ENCODE peak calls at places on chromosomes 13 and 19, in eight cellular contexts. One of them, this sample, is unnamed.

GRCh38 chr13:102948006-102948405 is 102.2 kb downstream of the ERCC5 start:
- DNase-seq in heart left ventricle: no peak
- DNase-seq in glutamatergic neuron: no peak
- DNase-seq in AG09309: no peak
- DNase-seq in vagina: no peak
- DNase-seq in progenitor cell of endocrine pancreas: no peak
- DNase-seq in HepG2: no peak
- DNase-seq in BJ: no peak
- DNase-seq in this sample: no peak

GRCh38 chr13:37403776-37404497 is 194.6 kb downstream of the POSTN start:
- DNase-seq in heart left ventricle: no peak
- DNase-seq in glutamatergic neuron: no peak
- DNase-seq in AG09309: peak
- DNase-seq in vagina: no peak
- DNase-seq in progenitor cell of endocrine pancreas: no peak
- DNase-seq in HepG2: no peak
- DNase-seq in BJ: peak
- DNase-seq in this sample: no peak

GRCh38 chr13:108315955-108316354 is 46.4 kb downstream of the TNFSF13B start:
- DNase-seq in heart left ventricle: no peak
- DNase-seq in glutamatergic neuron: no peak
- DNase-seq in AG09309: no peak
- DNase-seq in vagina: no peak
- DNase-seq in progenitor cell of endocrine pancreas: no peak
- DNase-seq in HepG2: no peak
- DNase-seq in BJ: no peak
- DNase-seq in this sample: no peak

GRCh38 chr19:13839938-13840750 is 36.8 kb upstream of the NANOS3 start:
- DNase-seq in heart left ventricle: peak
- DNase-seq in glutamatergic neuron: no peak
- DNase-seq in AG09309: no peak
- DNase-seq in vagina: peak
- DNase-seq in progenitor cell of endocrine pancreas: no peak
- DNase-seq in HepG2: no peak
- DNase-seq in BJ: no peak
- DNase-seq in this sample: no peak

GRCh38 chr19:38264486-38265212 is at the start of gene SPINT2:
- DNase-seq in heart left ventricle: no peak
- DNase-seq in glutamatergic neuron: peak
- DNase-seq in AG09309: no peak
- DNase-seq in vagina: no peak
- DNase-seq in progenitor cell of endocrine pancreas: peak
- DNase-seq in HepG2: no peak
- DNase-seq in BJ: no peak
- DNase-seq in this sample: peak

GRCh38 chr19:1861599-1862031 is 1.8 kb downstream of the KLF16 start:
- DNase-seq in heart left ventricle: no peak
- DNase-seq in glutamatergic neuron: peak
- DNase-seq in AG09309: no peak
- DNase-seq in vagina: no peak
- DNase-seq in progenitor cell of endocrine pancreas: no peak
- DNase-seq in HepG2: no peak
- DNase-seq in BJ: no peak
- DNase-seq in this sample: no peak

GRCh38 chr13:57633141-57633949 is 1.8 kb downstream of the PCDH17 start:
- DNase-seq in heart left ventricle: peak
- DNase-seq in glutamatergic neuron: peak
- DNase-seq in AG09309: no peak
- DNase-seq in vagina: no peak
- DNase-seq in progenitor cell of endocrine pancreas: peak
- DNase-seq in HepG2: no peak
- DNase-seq in BJ: no peak
- DNase-seq in this sample: peak

GRCh38 chr19:7904074-7905020 is 670 bp downstream of the MAP2K7 start:
- DNase-seq in heart left ventricle: peak
- DNase-seq in glutamatergic neuron: peak
- DNase-seq in AG09309: no peak
- DNase-seq in vagina: no peak
- DNase-seq in progenitor cell of endocrine pancreas: no peak
- DNase-seq in HepG2: no peak
- DNase-seq in BJ: no peak
- DNase-seq in this sample: no peak

GRCh38 chr19:33649919-33650305 is 28.2 kb downstream of the CHST8 start:
- DNase-seq in heart left ventricle: no peak
- DNase-seq in glutamatergic neuron: no peak
- DNase-seq in AG09309: no peak
- DNase-seq in vagina: no peak
- DNase-seq in progenitor cell of endocrine pancreas: no peak
- DNase-seq in HepG2: no peak
- DNase-seq in BJ: no peak
- DNase-seq in this sample: no peak

GRCh38 chr13:66076417-66076816 is 1153.7 kb downstream of the PCDH9 start:
- DNase-seq in heart left ventricle: no peak
- DNase-seq in glutamatergic neuron: no peak
- DNase-seq in AG09309: peak
- DNase-seq in vagina: no peak
- DNase-seq in progenitor cell of endocrine pancreas: no peak
- DNase-seq in HepG2: no peak
- DNase-seq in BJ: no peak
- DNase-seq in this sample: no peak

GRCh38 chr13:112808377-112809140 is 118.7 kb downstream of the ATP11A start:
- DNase-seq in heart left ventricle: no peak
- DNase-seq in glutamatergic neuron: no peak
- DNase-seq in AG09309: no peak
- DNase-seq in vagina: peak
- DNase-seq in progenitor cell of endocrine pancreas: no peak
- DNase-seq in HepG2: no peak
- DNase-seq in BJ: no peak
- DNase-seq in this sample: no peak

GRCh38 chr19:56476093-56476492 is 1.1 kb downstream of the ZNF667 start:
- DNase-seq in heart left ventricle: no peak
- DNase-seq in glutamatergic neuron: no peak
- DNase-seq in AG09309: no peak
- DNase-seq in vagina: no peak
- DNase-seq in progenitor cell of endocrine pancreas: no peak
- DNase-seq in HepG2: no peak
- DNase-seq in BJ: no peak
- DNase-seq in this sample: no peak

GRCh38 chr19:17861542-17862402 is 2.1 kb downstream of the RPL18A start:
- DNase-seq in heart left ventricle: no peak
- DNase-seq in glutamatergic neuron: no peak
- DNase-seq in AG09309: no peak
- DNase-seq in vagina: no peak
- DNase-seq in progenitor cell of endocrine pancreas: no peak
- DNase-seq in HepG2: no peak
- DNase-seq in BJ: no peak
- DNase-seq in this sample: no peak

GRCh38 chr19:5186293-5187050 is 154.1 kb downstream of the PTPRS start:
- DNase-seq in heart left ventricle: no peak
- DNase-seq in glutamatergic neuron: no peak
- DNase-seq in AG09309: peak
- DNase-seq in vagina: no peak
- DNase-seq in progenitor cell of endocrine pancreas: no peak
- DNase-seq in HepG2: no peak
- DNase-seq in BJ: peak
- DNase-seq in this sample: no peak

GRCh38 chr19:2824129-2824528 is 4.5 kb downstream of the ZNF554 start:
- DNase-seq in heart left ventricle: no peak
- DNase-seq in glutamatergic neuron: no peak
- DNase-seq in AG09309: no peak
- DNase-seq in vagina: no peak
- DNase-seq in progenitor cell of endocrine pancreas: no peak
- DNase-seq in HepG2: no peak
- DNase-seq in BJ: no peak
- DNase-seq in this sample: no peak

GRCh38 chr19:10812902-10813404 is 23.1 kb downstream of the TMED1 start:
- DNase-seq in heart left ventricle: no peak
- DNase-seq in glutamatergic neuron: no peak
- DNase-seq in AG09309: peak
- DNase-seq in vagina: no peak
- DNase-seq in progenitor cell of endocrine pancreas: no peak
- DNase-seq in HepG2: no peak
- DNase-seq in BJ: peak
- DNase-seq in this sample: no peak

GRCh38 chr19:53537126-53537522 is 821 bp upstream of the ZNF331 start:
- DNase-seq in heart left ventricle: no peak
- DNase-seq in glutamatergic neuron: no peak
- DNase-seq in AG09309: no peak
- DNase-seq in vagina: no peak
- DNase-seq in progenitor cell of endocrine pancreas: no peak
- DNase-seq in HepG2: no peak
- DNase-seq in BJ: no peak
- DNase-seq in this sample: no peak

GRCh38 chr13:114319441-114319871 is 5.2 kb downstream of the CHAMP1 start:
- DNase-seq in heart left ventricle: no peak
- DNase-seq in glutamatergic neuron: no peak
- DNase-seq in AG09309: peak
- DNase-seq in vagina: no peak
- DNase-seq in progenitor cell of endocrine pancreas: no peak
- DNase-seq in HepG2: no peak
- DNase-seq in BJ: peak
- DNase-seq in this sample: no peak

GRCh38 chr19:55927991-55928390 is 4.1 kb downstream of the NLRP13 start:
- DNase-seq in heart left ventricle: no peak
- DNase-seq in glutamatergic neuron: no peak
- DNase-seq in AG09309: no peak
- DNase-seq in vagina: peak
- DNase-seq in progenitor cell of endocrine pancreas: no peak
- DNase-seq in HepG2: no peak
- DNase-seq in BJ: no peak
- DNase-seq in this sample: no peak

GRCh38 chr13:80157261-80157942 is 183.5 kb downstream of the SPRY2 start:
- DNase-seq in heart left ventricle: no peak
- DNase-seq in glutamatergic neuron: no peak
- DNase-seq in AG09309: no peak
- DNase-seq in vagina: no peak
- DNase-seq in progenitor cell of endocrine pancreas: no peak
- DNase-seq in HepG2: no peak
- DNase-seq in BJ: no peak
- DNase-seq in this sample: no peak

GRCh38 chr19:4584670-4585460 is 25.4 kb upstream of the SEMA6B start:
- DNase-seq in heart left ventricle: no peak
- DNase-seq in glutamatergic neuron: peak
- DNase-seq in AG09309: no peak
- DNase-seq in vagina: no peak
- DNase-seq in progenitor cell of endocrine pancreas: no peak
- DNase-seq in HepG2: no peak
- DNase-seq in BJ: no peak
- DNase-seq in this sample: peak

GRCh38 chr13:47723898-47724297 is 277.2 kb downstream of the SUCLA2 start:
- DNase-seq in heart left ventricle: no peak
- DNase-seq in glutamatergic neuron: no peak
- DNase-seq in AG09309: no peak
- DNase-seq in vagina: peak
- DNase-seq in progenitor cell of endocrine pancreas: no peak
- DNase-seq in HepG2: no peak
- DNase-seq in BJ: no peak
- DNase-seq in this sample: no peak
- TF ChIP-seq CTCF in heart left ventricle: no peak
- TF ChIP-seq CTCF in glutamatergic neuron: no peak
- TF ChIP-seq CTCF in AG09309: no peak
- TF ChIP-seq CTCF in vagina: no peak
- TF ChIP-seq CTCF in progenitor cell of endocrine pancreas: no peak
- TF ChIP-seq CTCF in HepG2: no peak
- TF ChIP-seq CTCF in BJ: no peak
- TF ChIP-seq CTCF in this sample: no peak

GRCh38 chr13:44818428-44818827 is 170.8 kb downstream of the NUFIP1 start:
- DNase-seq in heart left ventricle: no peak
- DNase-seq in glutamatergic neuron: no peak
- DNase-seq in AG09309: no peak
- DNase-seq in vagina: no peak
- DNase-seq in progenitor cell of endocrine pancreas: no peak
- DNase-seq in HepG2: peak
- DNase-seq in BJ: no peak
- DNase-seq in this sample: no peak
- TF ChIP-seq CTCF in heart left ventricle: no peak
- TF ChIP-seq CTCF in glutamatergic neuron: no peak
- TF ChIP-seq CTCF in AG09309: peak
- TF ChIP-seq CTCF in vagina: no peak
- TF ChIP-seq CTCF in progenitor cell of endocrine pancreas: peak
- TF ChIP-seq CTCF in HepG2: peak
- TF ChIP-seq CTCF in BJ: no peak
- TF ChIP-seq CTCF in this sample: no peak

DNA sequence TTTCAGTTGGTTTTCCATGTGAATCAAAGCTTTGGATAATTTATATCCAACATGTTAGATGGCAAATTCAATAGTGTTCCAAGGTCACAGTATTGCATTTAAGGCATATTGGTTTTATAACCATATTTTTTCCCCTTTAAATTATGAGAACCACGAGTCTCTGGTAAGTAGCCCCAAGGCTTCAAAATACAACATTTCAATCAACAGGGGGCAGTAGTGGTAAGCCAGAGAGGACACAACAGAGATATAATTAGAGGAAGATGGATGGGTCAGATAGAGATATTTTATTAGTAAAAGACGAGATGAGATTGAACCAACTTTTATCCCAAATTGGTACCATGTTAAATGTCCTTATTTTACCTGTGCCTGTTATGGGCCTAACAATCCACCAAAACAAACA is 53.1 kb downstream of the KL start:
- DNase-seq in heart left ventricle: no peak
- DNase-seq in glutamatergic neuron: no peak
- DNase-seq in AG09309: no peak
- DNase-seq in vagina: no peak
- DNase-seq in progenitor cell of endocrine pancreas: no peak
- DNase-seq in HepG2: no peak
- DNase-seq in BJ: no peak
- DNase-seq in this sample: no peak
- TF ChIP-seq CTCF in heart left ventricle: no peak
- TF ChIP-seq CTCF in glutamatergic neuron: no peak
- TF ChIP-seq CTCF in AG09309: no peak
- TF ChIP-seq CTCF in vagina: no peak
- TF ChIP-seq CTCF in progenitor cell of endocrine pancreas: no peak
- TF ChIP-seq CTCF in HepG2: peak
- TF ChIP-seq CTCF in BJ: peak
- TF ChIP-seq CTCF in this sample: peak

DNA sequence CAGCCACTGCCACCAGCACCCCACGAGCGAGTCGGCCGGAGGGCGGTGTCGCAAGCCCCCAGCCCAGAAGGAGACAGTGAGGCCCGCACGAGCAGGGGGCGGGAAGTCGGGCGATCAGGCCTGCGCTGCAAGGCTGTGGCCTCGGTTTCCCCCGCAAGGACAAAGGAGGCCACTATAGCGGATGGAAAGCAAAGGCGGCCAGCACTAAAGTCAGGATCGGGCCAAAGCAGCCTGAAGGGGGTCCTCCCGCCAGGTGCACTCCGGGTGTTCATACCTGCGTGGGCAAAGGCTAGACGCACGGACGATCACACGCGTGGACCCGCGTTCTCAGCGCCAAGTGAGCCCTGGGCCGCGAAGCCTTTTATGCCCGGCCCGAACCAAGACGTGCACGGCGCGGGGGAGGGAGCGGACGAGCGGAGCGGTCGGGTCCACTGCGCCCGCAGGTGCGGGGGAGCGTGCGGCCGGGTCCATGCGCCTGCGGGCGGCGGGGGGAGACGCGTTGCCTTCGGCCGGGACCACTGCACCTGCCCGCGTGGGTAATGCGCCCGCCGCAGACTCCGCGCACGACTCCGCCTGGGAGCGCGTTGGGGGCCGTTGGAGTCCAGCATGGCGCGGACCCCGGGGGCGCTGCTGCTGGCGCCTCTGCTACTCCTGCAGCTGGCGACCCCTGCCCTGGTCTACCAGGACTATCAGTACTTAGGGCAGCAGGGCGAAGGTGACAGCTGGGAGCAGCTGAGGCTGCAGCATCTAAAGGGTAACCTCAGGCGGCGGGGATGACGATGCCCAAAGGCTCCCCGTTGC is at the start of the genes PRDX2 and THSD8:
- DNase-seq in heart left ventricle: peak
- DNase-seq in glutamatergic neuron: peak
- DNase-seq in AG09309: no peak
- DNase-seq in vagina: no peak
- DNase-seq in progenitor cell of endocrine pancreas: peak
- DNase-seq in HepG2: peak
- DNase-seq in BJ: no peak
- DNase-seq in this sample: peak
- TF ChIP-seq CTCF in heart left ventricle: no peak
- TF ChIP-seq CTCF in glutamatergic neuron: peak
- TF ChIP-seq CTCF in AG09309: peak
- TF ChIP-seq CTCF in vagina: no peak
- TF ChIP-seq CTCF in progenitor cell of endocrine pancreas: no peak
- TF ChIP-seq CTCF in HepG2: peak
- TF ChIP-seq CTCF in BJ: no peak
- TF ChIP-seq CTCF in this sample: no peak